ENCODE peak calls at places on chromosomes 12 and 14, in eight cellular contexts. Y, S, K, B, N, J, P and H are unnamed samples.

GRCh38 chr12:105418821-105419291 is 88.4 kb downstream of the C12orf75 start:
- DNase-seq in Y (no peak), S (no peak), K (no peak), B (no peak), N (no peak), J (no peak), P (no peak), H (no peak)

GRCh38 chr14:95335071-95335470 is 15.4 kb upstream of the CLMN start:
- DNase-seq in Y (no peak), S (no peak), K (no peak), B (no peak), N (no peak), J (no peak), P (no peak), H (no peak)

GRCh38 chr14:91284146-91284790 is 39.8 kb upstream of the GPR68 start:
- DNase-seq in Y (no peak), S (no peak), K (no peak), B (peak), N (no peak), J (peak), P (no peak), H (no peak)

GRCh38 chr14:23345987-23346692 is 6.5 kb downstream of the SLC22A17 start:
- DNase-seq in Y (no peak), S (no peak), K (no peak), B (no peak), N (no peak), J (no peak), P (no peak), H (no peak)

GRCh38 chr14:61520546-61520945 is 174.8 kb upstream of the HIF1A start:
- DNase-seq in Y (no peak), S (no peak), K (no peak), B (no peak), N (no peak), J (no peak), P (no peak), H (no peak)

GRCh38 chr12:117000316-117000715 is 89.6 kb downstream of the FBXW8 start:
- DNase-seq in Y (no peak), S (no peak), K (no peak), B (no peak), N (no peak), J (no peak), P (no peak), H (no peak)

GRCh38 chr12:132438139-132438700 is 51.7 kb upstream of the FBRSL1 start:
- DNase-seq in Y (no peak), S (no peak), K (no peak), B (no peak), N (no peak), J (no peak), P (no peak), H (no peak)

GRCh38 chr14:76152333-76152681 is 585 bp downstream of the GPATCH2L start:
- DNase-seq in Y (no peak), S (peak), K (no peak), B (peak), N (peak), J (peak), P (peak), H (peak)

GRCh38 chr14:95272057-95272456 is 47.7 kb downstream of the CLMN start:
- DNase-seq in Y (no peak), S (no peak), K (no peak), B (no peak), N (no peak), J (no peak), P (no peak), H (no peak)

GRCh38 chr12:13000616-13000934 is 510 bp upstream of the HEBP1 start:
- DNase-seq in Y (peak), S (no peak), K (no peak), B (peak), N (peak), J (no peak), P (no peak), H (no peak)

GRCh38 chr14:21241218-21241819 is 27.9 kb downstream of the HNRNPC start:
- DNase-seq in Y (no peak), S (peak), K (no peak), B (no peak), N (peak), J (no peak), P (no peak), H (no peak)